ENCODE peak calls at places on chromosomes 6 and 20, in four cellular contexts. U is mesendoderm, K is IMR-90, Z is H9. F is an unnamed sample.

GRCh38 chr20:62662422-62662821 is 20.1 kb downstream of the SLCO4A1 start:
- DNase-seq in U (no peak), K (peak; percentile 80), Z (no peak), F (no peak)

GRCh38 chr6:112342511-112342910 is 4.6 kb upstream of the RFPL4B start:
- DNase-seq in U (no peak), K (no peak), Z (no peak), F (no peak)

GRCh38 chr20:59816146-59816743 is 117.2 kb downstream of the SYCP2 start:
- DNase-seq in U (no peak), K (no peak), Z (peak; percentile 12), F (no peak)

GRCh38 chr20:59453634-59454241 is 150.6 kb upstream of the PHACTR3 start:
- DNase-seq in U (no peak), K (no peak), Z (no peak), F (no peak)

GRCh38 chr6:26363882-26364825 is 844 bp upstream of the BTN3A2 start:
- DNase-seq in U (no peak), K (no peak), Z (no peak), F (no peak)

GRCh38 chr6:155272353-155273222 is 8.8 kb downstream of the CLDN20 start:
- DNase-seq in U (no peak), K (peak; percentile 35), Z (no peak), F (no peak)

GRCh38 chr6:12026833-12027232 is 14.7 kb downstream of the HIVEP1 start:
- DNase-seq in U (no peak), K (no peak), Z (no peak), F (no peak)

GRCh38 chr20:8244637-8245036 is 112.6 kb downstream of the PLCB1 start:
- DNase-seq in U (no peak), K (peak; percentile 67), Z (no peak), F (no peak)

GRCh38 chr6:100628180-100628579 is 163.5 kb upstream of the SIM1 start:
- DNase-seq in U (no peak), K (no peak), Z (no peak), F (no peak)
- H2BK120ac ChIP-seq in U (no peak overlapping the region), K (no peak overlapping the region), Z (no peak overlapping the region), F (no peak overlapping the region)

DNA sequence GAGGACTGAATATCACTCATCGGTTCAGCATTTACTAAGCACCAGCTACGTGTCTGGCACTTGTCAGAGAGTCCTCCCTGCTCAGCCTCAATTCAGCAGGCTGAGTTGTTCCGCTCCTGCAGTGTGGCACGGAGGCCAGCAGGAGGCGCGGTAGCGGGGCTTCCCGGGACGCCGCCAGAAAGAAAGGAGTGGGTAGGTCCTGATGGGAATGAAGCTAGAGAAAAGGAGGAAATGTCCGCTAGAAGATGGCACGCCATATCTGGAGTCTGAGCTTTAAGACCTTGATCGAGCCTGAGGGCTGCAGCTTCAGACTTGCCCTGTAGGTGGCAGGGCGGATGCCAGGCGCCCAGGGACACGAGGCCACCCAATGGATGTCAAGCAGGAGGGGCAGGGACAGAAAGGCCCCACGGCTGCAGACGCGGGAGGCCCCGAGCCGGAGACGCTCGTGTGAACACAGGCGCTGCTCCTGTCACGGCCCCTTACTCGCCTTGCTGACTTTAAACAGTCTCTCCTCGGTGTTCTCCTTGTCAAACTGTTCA is 18.7 kb downstream of the SERPINB6 start:
- DNase-seq in U (peak; percentile 98), K (peak; percentile 91), Z (peak; percentile 94), F (peak; percentile 92)
- H3K9ac ChIP-seq in U (peak overlapping the region; percentile 59), K (no peak overlapping the region), Z (no peak overlapping the region), F (no peak overlapping the region)

GRCh38 chr6:42390228-42390934 is 61.3 kb downstream of the TRERF1 start:
- DNase-seq in U (no peak), K (no peak), Z (no peak), F (no peak)
- H3K79me1 ChIP-seq in U (peaks cover 2% of the 10 kb centered on the region), K (peaks cover 75% of the 10 kb centered on the region), Z (peaks cover 7% of the 10 kb centered on the region), F (no peaks in the 10 kb centered on the region)

GRCh38 chr6:32175711-32176475 is at the start of gene AGPAT1:
- DNase-seq in U (peak; percentile 98), K (peak; percentile 96), Z (peak; percentile 97), F (peak; percentile 97)

GRCh38 chr6:32177788-32178546 is at the start of gene RNF5:
- DNase-seq in U (peak; percentile 100), K (peak; percentile 100), Z (peak; percentile 98), F (peak; percentile 98)

GRCh38 chr6:32176476-32177181 is 745 bp upstream of the AGPAT1 start:
- DNase-seq in U (no peak), K (peak; percentile 75), Z (no peak), F (peak; percentile 11)

GRCh38 chr6:32178547-32179440 is 589 bp downstream of the RNF5 start:
- DNase-seq in U (no peak), K (no peak), Z (no peak), F (no peak)

DNA sequence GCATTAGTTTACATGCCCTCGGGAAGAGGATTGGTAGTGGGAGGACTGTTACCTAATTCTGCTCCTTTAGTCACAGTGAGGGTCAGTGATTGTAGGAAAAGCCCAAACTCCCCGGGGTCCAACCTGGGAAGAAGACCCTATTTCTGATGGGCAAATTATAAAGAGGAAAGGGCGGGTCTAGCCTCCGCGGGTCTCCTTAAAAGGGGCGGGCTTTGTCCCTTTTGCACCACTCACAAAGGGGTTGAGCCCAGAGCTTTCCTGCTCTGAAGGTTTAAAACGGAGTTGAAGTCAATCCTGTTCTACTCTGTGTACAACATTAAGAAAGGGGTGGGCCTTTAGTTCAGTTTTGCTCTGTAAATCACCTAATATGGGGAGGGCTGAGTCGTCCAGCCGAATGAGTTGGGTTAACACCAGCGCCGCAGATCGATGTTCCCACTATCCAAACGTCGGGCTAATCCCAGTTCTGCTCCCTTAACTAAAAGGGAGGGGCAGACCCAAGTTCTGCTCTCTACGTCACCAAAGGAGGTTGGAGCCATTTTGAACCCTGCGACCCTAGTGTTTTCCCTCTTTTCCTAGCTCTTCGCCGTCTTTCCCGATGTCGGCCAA is 920 bp upstream of the RNF5 start:
- DNase-seq in U (no peak), K (no peak), Z (peak; percentile 69), F (no peak)
- H2BK120ac ChIP-seq in U (no peak overlapping the region), K (peak overlapping the region; percentile 65), Z (peak overlapping the region; percentile 93), F (peak overlapping the region; percentile 53)

DNA sequence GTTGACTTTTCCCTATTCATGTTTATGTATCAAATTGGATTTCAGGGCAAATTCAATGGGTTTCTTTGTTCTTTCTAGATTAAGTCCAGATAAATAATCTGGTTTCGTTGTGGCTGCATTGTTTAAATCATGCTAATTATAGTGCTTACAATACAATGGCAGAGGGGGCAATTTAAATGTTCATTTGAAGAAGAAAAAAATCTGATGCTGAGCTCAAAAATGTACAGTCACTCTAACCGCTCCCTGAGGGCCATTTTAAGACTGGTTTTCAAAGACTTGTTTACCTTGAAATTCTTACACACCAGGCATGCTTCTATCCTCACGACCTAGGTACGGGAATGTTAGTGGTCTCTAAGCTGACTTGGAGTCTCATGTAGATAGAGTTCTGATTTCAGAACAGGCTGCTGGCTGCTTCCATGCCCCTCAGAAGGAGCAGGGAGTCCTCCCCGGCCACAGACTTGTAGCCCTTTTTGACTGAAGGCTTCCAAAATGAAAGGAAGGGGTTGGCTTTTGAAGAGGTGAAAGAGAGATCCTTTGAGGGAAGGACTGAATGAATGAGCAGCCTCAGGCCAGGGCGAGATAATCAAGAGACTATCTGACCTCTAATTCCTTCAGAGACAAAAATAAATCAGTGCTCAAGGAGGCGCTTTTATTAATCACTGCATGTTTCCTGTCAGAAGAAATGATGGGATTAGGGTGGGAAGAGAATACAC is 86.1 kb upstream of the ZNF217 start:
- DNase-seq in U (peak; percentile 23), K (no peak), Z (no peak), F (peak; percentile 40)
- H3K9ac ChIP-seq in U (no peak overlapping the region), K (no peak overlapping the region), Z (no peak overlapping the region), F (no peak overlapping the region)

DNA sequence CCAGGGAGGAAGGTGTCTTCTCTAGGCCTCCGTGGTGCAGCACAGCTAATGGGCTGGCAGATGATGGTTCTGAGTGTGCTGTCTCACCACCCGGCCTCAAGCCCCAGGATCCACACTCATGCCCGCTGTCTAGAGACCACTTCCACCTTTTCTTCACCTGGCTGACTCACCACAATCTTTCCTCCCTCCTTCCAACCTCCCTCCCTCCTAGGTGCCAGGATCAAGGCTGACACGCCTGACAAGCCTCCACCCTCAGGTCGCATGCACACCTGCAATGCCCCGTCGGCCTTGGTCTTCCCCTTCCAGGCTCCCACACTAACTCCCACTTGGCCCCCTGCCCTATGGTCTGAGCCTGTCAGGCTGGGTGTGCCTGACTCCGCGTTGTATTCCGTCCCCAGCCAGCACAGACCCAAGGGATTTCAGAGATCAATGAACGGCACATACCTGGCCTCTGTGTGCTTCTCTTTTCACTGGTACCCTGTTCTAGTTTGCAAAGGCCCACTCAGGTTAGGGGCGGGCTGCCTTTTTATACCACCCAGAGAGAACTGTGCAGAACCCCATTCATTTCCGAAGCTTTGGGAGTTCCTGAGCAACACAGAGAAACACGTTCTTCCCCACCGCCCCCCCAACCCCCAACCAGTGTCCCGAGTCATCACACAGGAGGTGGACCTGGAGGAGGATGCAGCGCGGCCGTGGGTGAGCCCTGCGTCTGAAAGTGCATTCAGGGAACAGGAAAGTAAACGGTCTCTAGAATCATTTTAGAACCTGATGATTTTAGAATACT is 39.3 kb downstream of the PMEPA1 start:
- DNase-seq in U (no peak), K (no peak), Z (no peak), F (no peak)
- H3K79me1 ChIP-seq in U (peaks cover 29% of the 10 kb centered on the region), K (peaks cover 19% of the 10 kb centered on the region), Z (peaks cover 3% of the 10 kb centered on the region), F (no peaks in the 10 kb centered on the region)

DNA sequence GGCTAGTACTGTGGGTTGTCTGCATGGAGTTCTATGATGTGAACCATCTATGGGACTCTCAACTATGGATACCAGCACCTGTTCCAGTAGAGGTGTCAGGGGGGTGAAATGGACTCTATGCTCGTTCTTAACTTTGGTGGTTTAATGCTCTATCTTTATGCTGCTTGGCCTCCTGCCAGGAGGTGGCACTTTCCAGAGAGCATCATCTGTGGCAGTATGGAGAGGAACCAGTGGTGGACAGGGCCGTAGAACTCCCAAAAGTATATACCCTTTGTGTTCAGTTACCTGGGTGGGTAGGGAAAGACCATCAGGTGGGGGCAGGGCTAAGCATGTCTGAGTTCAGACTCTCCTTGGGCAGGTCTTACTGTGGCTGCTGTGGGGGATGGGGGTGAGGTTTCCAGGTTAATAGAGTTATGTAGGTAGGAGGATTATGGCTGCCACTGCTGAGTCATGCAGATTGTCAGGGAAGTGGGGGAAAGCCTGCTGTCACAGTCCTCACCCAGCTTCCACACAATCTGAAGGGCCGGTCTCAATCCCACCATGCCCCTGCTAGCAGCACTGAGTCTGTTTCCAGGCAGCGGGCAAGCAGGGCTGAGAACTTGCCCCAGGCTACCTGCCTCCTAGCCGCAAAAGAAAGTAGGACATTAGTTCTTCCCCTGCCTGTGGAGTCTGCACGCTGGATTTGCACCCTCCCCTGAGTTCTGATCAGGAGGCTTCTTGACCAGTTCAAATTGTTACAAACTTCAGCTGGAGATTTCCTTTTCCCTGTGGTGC is 284.0 kb downstream of the KCNQ5 start:
- DNase-seq in U (peak; percentile 8), K (no peak), Z (no peak), F (no peak)
- H2BK120ac ChIP-seq in U (no peak overlapping the region), K (no peak overlapping the region), Z (no peak overlapping the region), F (no peak overlapping the region)

GRCh38 chr20:31699801-31700728 is 22.6 kb downstream of the BCL2L1 start:
- DNase-seq in U (no peak), K (no peak), Z (no peak), F (no peak)
- H3K9ac ChIP-seq in U (no peak overlapping the region), K (no peak overlapping the region), Z (no peak overlapping the region), F (no peak overlapping the region)

F was measured in trophoblast cell.